ENCODE peak calls at places on chromosomes 16 and 17, in four cellular contexts. V, U, M and Q are unnamed samples.

GRCh38 chr17:61405686-61406542 is 6.3 kb downstream of the TBX2 start:
- DNase-seq in V (peak), U (no peak), M (peak), Q (no peak)

GRCh38 chr16:66382966-66383299 is 16.4 kb downstream of the CDH5 start:
- DNase-seq in V (peak), U (no peak), M (no peak), Q (peak)

GRCh38 chr17:68184141-68184571 is 63.7 kb upstream of the AMZ2 start:
- DNase-seq in V (no peak), U (no peak), M (peak), Q (no peak)

GRCh38 chr17:4806770-4807533 is at the start of gene PLD2:
- DNase-seq in V (peak), U (no peak), M (peak), Q (peak)

GRCh38 chr17:7405413-7405881 is 1.6 kb upstream of the TMEM256 start:
- DNase-seq in V (no peak), U (no peak), M (no peak), Q (peak)

GRCh38 chr16:17273142-17273561 is 197.6 kb downstream of the XYLT1 start:
- DNase-seq in V (peak), U (no peak), M (no peak), Q (peak)

GRCh38 chr17:36590082-36590481 is 1.6 kb upstream of the DHRS11 start:
- DNase-seq in V (peak), U (no peak), M (no peak), Q (no peak)

GRCh38 chr17:32783602-32784001 is 93.3 kb downstream of the MYO1D start:
- DNase-seq in V (peak), U (no peak), M (no peak), Q (peak)

DNA sequence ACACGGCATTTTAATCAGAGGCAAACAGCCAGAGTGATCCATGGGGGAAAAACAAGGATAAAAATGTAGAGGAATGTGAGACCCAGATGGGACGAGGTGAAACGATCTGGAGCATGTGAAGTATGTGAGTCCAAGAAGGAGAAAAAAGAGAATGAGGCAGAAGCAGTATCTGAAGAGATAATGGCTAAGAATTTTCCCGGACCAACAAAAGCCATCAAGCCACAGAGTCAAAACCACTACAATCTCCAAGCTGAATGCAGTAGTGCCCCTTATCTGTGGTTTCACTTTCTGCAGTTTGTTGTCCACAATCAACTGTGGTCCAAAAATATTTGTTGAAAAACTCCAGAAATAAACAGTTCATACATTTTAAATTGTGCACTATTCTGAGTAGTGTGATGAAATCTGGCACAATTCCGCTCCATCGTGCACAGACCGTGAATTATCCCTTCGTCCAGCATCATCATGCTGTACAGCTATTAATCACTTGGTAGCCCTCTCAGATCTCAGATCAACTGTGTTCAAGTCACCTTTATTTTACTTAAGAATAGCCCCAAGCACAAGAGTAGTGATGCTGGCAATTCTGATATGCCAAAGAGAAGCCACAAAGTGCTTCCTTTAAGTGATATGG is 18.7 kb downstream of the MYH10 start:
- DNase-seq in V (peak), U (no peak), M (no peak), Q (no peak)
- H3K9ac ChIP-seq in V (no peak), U (no peak), M (no peak), Q (no peak)

GRCh38 chr16:3880623-3881498 is at the start of gene CREBBP:
- DNase-seq in V (peak), U (peak), M (peak), Q (peak)

GRCh38 chr16:3878610-3879009 is 1.9 kb downstream of the CREBBP start:
- DNase-seq in V (peak), U (no peak), M (no peak), Q (no peak)

GRCh38 chr16:3881499-3881995 is 1.0 kb upstream of the CREBBP start:
- DNase-seq in V (no peak), U (no peak), M (peak), Q (peak)

GRCh38 chr16:3879258-3879886 is 1.1 kb downstream of the CREBBP start:
- DNase-seq in V (no peak), U (no peak), M (peak), Q (no peak)

DNA sequence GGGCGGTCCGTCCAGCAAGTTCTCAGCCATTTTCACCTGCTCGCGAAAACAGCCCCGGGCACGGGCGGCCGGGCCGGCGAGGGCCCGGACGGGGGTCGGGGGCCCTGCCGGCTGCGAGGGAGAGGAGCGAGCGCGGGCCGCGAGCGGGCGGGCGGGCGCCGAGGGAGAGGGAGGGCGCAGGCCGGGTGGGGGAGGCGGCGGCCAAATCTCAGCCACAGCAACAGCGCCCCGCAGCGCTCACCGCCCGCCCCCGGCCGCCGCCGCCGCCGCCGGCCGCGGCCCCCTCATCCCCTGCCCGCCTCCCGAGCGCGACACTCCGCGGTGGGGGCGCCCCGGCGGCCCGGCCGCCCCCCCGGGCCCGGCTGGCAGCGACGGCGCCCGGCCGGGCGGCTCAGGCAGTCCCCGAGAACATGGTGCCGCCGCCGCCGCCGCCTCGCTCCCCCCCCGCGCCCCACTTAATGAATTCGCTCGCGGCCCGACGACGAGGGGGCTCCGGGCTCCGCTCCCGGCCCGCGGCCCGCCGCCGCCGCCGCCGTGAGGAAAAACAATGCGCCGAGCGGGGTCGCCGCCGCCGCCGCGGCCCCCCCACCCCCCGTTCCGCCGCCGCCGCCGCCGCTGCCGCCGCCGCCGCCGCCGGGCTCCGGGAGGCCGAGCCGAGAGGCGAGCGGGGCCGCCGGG is 487 bp downstream of the CREBBP start:
- DNase-seq in V (peak), U (no peak), M (peak), Q (peak)
- H2BK5ac ChIP-seq in V (no peak), U (no peak), M (no peak), Q (no peak)

GRCh38 chr16:52077656-52078055 is 469.3 kb downstream of the TOX3 start:
- DNase-seq in V (no peak), U (no peak), M (no peak), Q (no peak)

GRCh38 chr16:52076332-52077115 is 470.4 kb downstream of the TOX3 start:
- DNase-seq in V (no peak), U (no peak), M (peak), Q (no peak)

GRCh38 chr16:52070341-52071057 is 476.4 kb downstream of the TOX3 start:
- DNase-seq in V (no peak), U (no peak), M (no peak), Q (no peak)

GRCh38 chr16:52071101-52071500 is 475.8 kb downstream of the TOX3 start:
- DNase-seq in V (no peak), U (no peak), M (no peak), Q (peak)

GRCh38 chr16:52074133-52074532 is 472.8 kb downstream of the TOX3 start:
- DNase-seq in V (no peak), U (no peak), M (no peak), Q (no peak)
- H3K56ac ChIP-seq in V (no peak), U (no peak), M (no peak), Q (no peak)

GRCh38 chr17:27511921-27512320 is 55.7 kb downstream of the KSR1 start:
- DNase-seq in V (no peak), U (no peak), M (no peak), Q (no peak)

GRCh38 chr17:27511154-27511553 is 54.9 kb downstream of the KSR1 start:
- DNase-seq in V (no peak), U (no peak), M (no peak), Q (no peak)

GRCh38 chr17:27512511-27513346 is 56.5 kb downstream of the KSR1 start:
- DNase-seq in V (peak), U (no peak), M (no peak), Q (no peak)

GRCh38 chr17:27514595-27515413 is 58.6 kb downstream of the KSR1 start:
- DNase-seq in V (no peak), U (no peak), M (no peak), Q (no peak)

GRCh38 chr17:27513849-27514248 is 57.6 kb downstream of the KSR1 start:
- DNase-seq in V (no peak), U (no peak), M (no peak), Q (no peak)
- H3K9ac ChIP-seq in V (no peak), U (no peak), M (no peak), Q (no peak)

GRCh38 chr16:85187447-85187846 is 75.2 kb upstream of the CIBAR2 start:
- DNase-seq in V (no peak), U (no peak), M (peak), Q (peak)
- H2BK5ac ChIP-seq in V (peak), U (peak), M (no peak), Q (no peak)

DNA sequence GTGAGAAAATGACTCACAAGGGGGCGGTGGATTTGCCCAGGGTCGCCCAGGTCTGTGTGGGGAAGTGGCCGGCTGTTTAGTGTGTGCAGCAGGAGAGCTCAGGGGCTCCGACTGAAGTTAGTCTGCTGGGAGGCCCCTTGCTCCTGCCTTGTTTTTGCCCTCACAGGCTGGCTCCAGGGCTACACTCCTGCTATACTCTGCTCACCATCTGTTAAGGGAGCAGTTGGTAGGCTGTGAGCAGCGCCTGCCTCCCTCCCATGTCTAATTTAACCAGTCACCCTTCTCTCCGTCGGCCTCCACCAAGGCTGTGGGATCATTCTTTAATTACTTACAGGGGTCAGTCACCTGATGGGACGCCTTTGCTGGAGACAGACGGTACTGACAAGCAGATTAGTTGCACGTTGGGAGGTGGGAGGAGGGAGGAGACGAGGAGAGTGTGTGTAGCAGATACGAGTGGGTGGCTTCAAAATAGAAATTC is 35.5 kb downstream of the KSR1 start:
- DNase-seq in V (no peak), U (no peak), M (no peak), Q (peak)
- H3K56ac ChIP-seq in V (no peak), U (no peak), M (no peak), Q (peak)

GRCh38 chr16:85455534-85455933 is 157.6 kb upstream of the GSE1 start:
- DNase-seq in V (no peak), U (no peak), M (no peak), Q (no peak)
- H3K9ac ChIP-seq in V (no peak), U (no peak), M (no peak), Q (no peak)

GRCh38 chr16:87316450-87316922 is 706 bp downstream of the C16orf95 start:
- DNase-seq in V (no peak), U (no peak), M (no peak), Q (no peak)

GRCh38 chr16:87319011-87319410 is 1.8 kb upstream of the C16orf95 start:
- DNase-seq in V (no peak), U (no peak), M (no peak), Q (no peak)

GRCh38 chr16:87318158-87318644 is 1.0 kb upstream of the C16orf95 start:
- DNase-seq in V (peak), U (no peak), M (no peak), Q (peak)

GRCh38 chr16:87317766-87318121 is 552 bp upstream of the C16orf95 start:
- DNase-seq in V (peak), U (no peak), M (no peak), Q (peak)

GRCh38 chr16:87316923-87317765 is at the start of gene C16orf95:
- DNase-seq in V (peak), U (peak), M (peak), Q (peak)
- H2BK5ac ChIP-seq in V (peak), U (peak), M (no peak), Q (peak)

DNA sequence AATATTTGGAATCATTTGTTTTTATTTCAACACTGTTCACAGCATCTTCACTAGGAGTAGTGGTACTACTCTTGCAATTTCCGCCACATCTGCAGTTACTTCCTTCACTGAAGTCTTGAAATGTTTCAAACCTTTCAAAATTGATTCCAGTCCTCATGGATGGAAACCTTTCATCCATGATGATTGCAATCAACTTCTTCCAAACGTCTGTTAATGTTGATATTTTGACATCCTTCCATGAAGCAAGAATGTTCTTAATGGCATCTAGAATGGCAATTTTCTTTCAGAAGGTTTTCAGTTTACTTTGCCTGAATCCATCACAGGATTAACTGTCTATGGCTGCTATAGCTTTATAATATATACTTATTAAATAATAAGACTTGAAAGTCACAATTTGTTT is 736.8 kb upstream of the CA10 start:
- DNase-seq in V (no peak), U (no peak), M (no peak), Q (no peak)
- H3K56ac ChIP-seq in V (no peak), U (no peak), M (no peak), Q (no peak)